ENCODE peak calls at places on chromosomes 2 and 18, in six cellular contexts. One of them, this sample, is unnamed.

GRCh38 chr18:40687401-40687800 is 1267.6 kb upstream of the PIK3C3 start:
- DNase-seq in astrocyte of the spinal cord: peak
- DNase-seq in activated B cell treated with CpG ODN at 0.5 μM for 24 hours: no peak
- DNase-seq in BJ: no peak
- DNase-seq in COLO829: no peak
- DNase-seq in foreskin keratinocyte: no peak
- DNase-seq in this sample: no peak

GRCh38 chr2:35891936-35892335 is 463.6 kb upstream of the CRIM1 start:
- DNase-seq in astrocyte of the spinal cord: no peak
- DNase-seq in activated B cell treated with CpG ODN at 0.5 μM for 24 hours: no peak
- DNase-seq in BJ: no peak
- DNase-seq in COLO829: no peak
- DNase-seq in foreskin keratinocyte: no peak
- DNase-seq in this sample: no peak

GRCh38 chr2:240597054-240597418 is 10.5 kb downstream of the CAPN10 start:
- DNase-seq in astrocyte of the spinal cord: no peak
- DNase-seq in activated B cell treated with CpG ODN at 0.5 μM for 24 hours: no peak
- DNase-seq in BJ: no peak
- DNase-seq in COLO829: no peak
- DNase-seq in foreskin keratinocyte: no peak
- DNase-seq in this sample: no peak

GRCh38 chr2:96868555-96869280 is 1.2 kb downstream of the SEMA4C start:
- DNase-seq in astrocyte of the spinal cord: peak
- DNase-seq in activated B cell treated with CpG ODN at 0.5 μM for 24 hours: peak
- DNase-seq in BJ: peak
- DNase-seq in COLO829: peak
- DNase-seq in foreskin keratinocyte: peak
- DNase-seq in this sample: peak

GRCh38 chr2:11630855-11631254 is 39.1 kb downstream of the NTSR2 start:
- DNase-seq in astrocyte of the spinal cord: no peak
- DNase-seq in activated B cell treated with CpG ODN at 0.5 μM for 24 hours: no peak
- DNase-seq in BJ: no peak
- DNase-seq in COLO829: no peak
- DNase-seq in foreskin keratinocyte: no peak
- DNase-seq in this sample: no peak

GRCh38 chr2:231411237-231411636 is 15.7 kb downstream of the B3GNT7 start:
- DNase-seq in astrocyte of the spinal cord: no peak
- DNase-seq in activated B cell treated with CpG ODN at 0.5 μM for 24 hours: no peak
- DNase-seq in BJ: no peak
- DNase-seq in COLO829: no peak
- DNase-seq in foreskin keratinocyte: no peak
- DNase-seq in this sample: no peak

GRCh38 chr2:109727929-109728447 is 66.1 kb upstream of the RGPD5 start:
- DNase-seq in astrocyte of the spinal cord: no peak
- DNase-seq in activated B cell treated with CpG ODN at 0.5 μM for 24 hours: no peak
- DNase-seq in BJ: no peak
- DNase-seq in COLO829: no peak
- DNase-seq in foreskin keratinocyte: no peak
- DNase-seq in this sample: no peak

GRCh38 chr2:171272039-171272438 is 111.3 kb upstream of the TLK1 start:
- DNase-seq in astrocyte of the spinal cord: peak
- DNase-seq in activated B cell treated with CpG ODN at 0.5 μM for 24 hours: no peak
- DNase-seq in BJ: peak
- DNase-seq in COLO829: peak
- DNase-seq in foreskin keratinocyte: peak
- DNase-seq in this sample: peak

GRCh38 chr2:40038646-40039045 is 259.6 kb upstream of the THUMPD2 start:
- DNase-seq in astrocyte of the spinal cord: no peak
- DNase-seq in activated B cell treated with CpG ODN at 0.5 μM for 24 hours: no peak
- DNase-seq in BJ: no peak
- DNase-seq in COLO829: no peak
- DNase-seq in foreskin keratinocyte: no peak
- DNase-seq in this sample: no peak

GRCh38 chr18:31325051-31325450 is 7.1 kb downstream of the DSG1 start:
- DNase-seq in astrocyte of the spinal cord: peak
- DNase-seq in activated B cell treated with CpG ODN at 0.5 μM for 24 hours: no peak
- DNase-seq in BJ: no peak
- DNase-seq in COLO829: no peak
- DNase-seq in foreskin keratinocyte: peak
- DNase-seq in this sample: no peak

GRCh38 chr2:101883860-101884259 is 107.9 kb upstream of the IL1R2 start:
- DNase-seq in astrocyte of the spinal cord: peak
- DNase-seq in activated B cell treated with CpG ODN at 0.5 μM for 24 hours: no peak
- DNase-seq in BJ: no peak
- DNase-seq in COLO829: peak
- DNase-seq in foreskin keratinocyte: peak
- DNase-seq in this sample: peak

GRCh38 chr18:21706386-21706865 is 1.9 kb upstream of the ABHD3 start:
- DNase-seq in astrocyte of the spinal cord: no peak
- DNase-seq in activated B cell treated with CpG ODN at 0.5 μM for 24 hours: no peak
- DNase-seq in BJ: no peak
- DNase-seq in COLO829: no peak
- DNase-seq in foreskin keratinocyte: no peak
- DNase-seq in this sample: no peak

GRCh38 chr2:156005531-156005930 is 327.0 kb downstream of the NR4A2 start:
- DNase-seq in astrocyte of the spinal cord: no peak
- DNase-seq in activated B cell treated with CpG ODN at 0.5 μM for 24 hours: no peak
- DNase-seq in BJ: no peak
- DNase-seq in COLO829: no peak
- DNase-seq in foreskin keratinocyte: no peak
- DNase-seq in this sample: no peak

GRCh38 chr2:41710944-41711343 is 336.9 kb upstream of the PKDCC start:
- DNase-seq in astrocyte of the spinal cord: no peak
- DNase-seq in activated B cell treated with CpG ODN at 0.5 μM for 24 hours: no peak
- DNase-seq in BJ: no peak
- DNase-seq in COLO829: no peak
- DNase-seq in foreskin keratinocyte: peak
- DNase-seq in this sample: no peak

GRCh38 chr18:23833714-23834113 is 144.5 kb downstream of the LAMA3 start:
- DNase-seq in astrocyte of the spinal cord: no peak
- DNase-seq in activated B cell treated with CpG ODN at 0.5 μM for 24 hours: no peak
- DNase-seq in BJ: no peak
- DNase-seq in COLO829: no peak
- DNase-seq in foreskin keratinocyte: peak
- DNase-seq in this sample: no peak

GRCh38 chr2:75560768-75561565 is at the start of gene EVA1A:
- DNase-seq in astrocyte of the spinal cord: peak
- DNase-seq in activated B cell treated with CpG ODN at 0.5 μM for 24 hours: no peak
- DNase-seq in BJ: peak
- DNase-seq in COLO829: peak
- DNase-seq in foreskin keratinocyte: peak
- DNase-seq in this sample: peak

GRCh38 chr2:234960091-234961088 is 8.6 kb downstream of the SH3BP4 start:
- DNase-seq in astrocyte of the spinal cord: no peak
- DNase-seq in activated B cell treated with CpG ODN at 0.5 μM for 24 hours: no peak
- DNase-seq in BJ: no peak
- DNase-seq in COLO829: no peak
- DNase-seq in foreskin keratinocyte: no peak
- DNase-seq in this sample: no peak